ENCODE peak calls at places on chromosomes 7 and 10, in five cellular contexts. One of them, this sample, is unnamed.

GRCh38 chr7:70573202-70573810 is 558.6 kb upstream of the GALNT17 start:
- DNase-seq in A549: no peak
- DNase-seq in upper lobe of left lung: no peak
- DNase-seq in ovary: no peak
- DNase-seq in GM12878: no peak
- DNase-seq in this sample: no peak

GRCh38 chr7:43215061-43215460 is 102.6 kb downstream of the HECW1 start:
- DNase-seq in A549: no peak
- DNase-seq in upper lobe of left lung: no peak
- DNase-seq in ovary: no peak
- DNase-seq in GM12878: no peak
- DNase-seq in this sample: peak; percentile 60

GRCh38 chr7:76193881-76194280 is 7.8 kb upstream of the SRRM3 start:
- DNase-seq in A549: no peak
- DNase-seq in upper lobe of left lung: no peak
- DNase-seq in ovary: no peak
- DNase-seq in GM12878: no peak
- DNase-seq in this sample: no peak

GRCh38 chr10:105974803-105975456 is 1189.6 kb downstream of the SORCS1 start:
- DNase-seq in A549: no peak
- DNase-seq in upper lobe of left lung: no peak
- DNase-seq in ovary: no peak
- DNase-seq in GM12878: no peak
- DNase-seq in this sample: no peak

GRCh38 chr7:2660359-2661095 is 27.5 kb upstream of the AMZ1 start:
- DNase-seq in A549: no peak
- DNase-seq in upper lobe of left lung: peak; percentile 77
- DNase-seq in ovary: peak; percentile 31
- DNase-seq in GM12878: no peak
- DNase-seq in this sample: no peak

GRCh38 chr7:55129409-55130078 is 110.7 kb downstream of the EGFR start:
- DNase-seq in A549: peak; percentile 35
- DNase-seq in upper lobe of left lung: no peak
- DNase-seq in ovary: no peak
- DNase-seq in GM12878: no peak
- DNase-seq in this sample: no peak

GRCh38 chr7:68441610-68442009 is 1156.7 kb upstream of the AUTS2 start:
- DNase-seq in A549: no peak
- DNase-seq in upper lobe of left lung: peak; percentile 25
- DNase-seq in ovary: no peak
- DNase-seq in GM12878: no peak
- DNase-seq in this sample: no peak

GRCh38 chr10:84269773-84270172 is 24.9 kb downstream of the RGR start:
- DNase-seq in A549: no peak
- DNase-seq in upper lobe of left lung: no peak
- DNase-seq in ovary: no peak
- DNase-seq in GM12878: no peak
- DNase-seq in this sample: no peak

GRCh38 chr7:4058158-4058557 is 623.9 kb upstream of the FOXK1 start:
- DNase-seq in A549: no peak
- DNase-seq in upper lobe of left lung: no peak
- DNase-seq in ovary: no peak
- DNase-seq in GM12878: no peak
- DNase-seq in this sample: no peak

GRCh38 chr7:94357076-94357475 is 37.6 kb upstream of the COL1A2 start:
- DNase-seq in A549: no peak
- DNase-seq in upper lobe of left lung: no peak
- DNase-seq in ovary: no peak
- DNase-seq in GM12878: no peak
- DNase-seq in this sample: no peak

GRCh38 chr7:48154792-48155413 is 16.4 kb upstream of the ABCA13 start:
- DNase-seq in A549: peak; percentile 48
- DNase-seq in upper lobe of left lung: no peak
- DNase-seq in ovary: no peak
- DNase-seq in GM12878: no peak
- DNase-seq in this sample: no peak

GRCh38 chr10:58950618-58951017 is 225.8 kb upstream of the PHYHIPL start:
- DNase-seq in A549: peak; percentile 17
- DNase-seq in upper lobe of left lung: no peak
- DNase-seq in ovary: no peak
- DNase-seq in GM12878: no peak
- DNase-seq in this sample: no peak

GRCh38 chr7:25821225-25821624 is 330.8 kb upstream of the NFE2L3 start:
- DNase-seq in A549: no peak
- DNase-seq in upper lobe of left lung: no peak
- DNase-seq in ovary: no peak
- DNase-seq in GM12878: no peak
- DNase-seq in this sample: no peak

GRCh38 chr10:114412907-114413386 is 8.6 kb upstream of the AFAP1L2 start:
- DNase-seq in A549: peak; percentile 40
- DNase-seq in upper lobe of left lung: no peak
- DNase-seq in ovary: no peak
- DNase-seq in GM12878: no peak
- DNase-seq in this sample: no peak

GRCh38 chr7:142873281-142873784 is 12.2 kb downstream of the TRPV6 start:
- DNase-seq in A549: peak; percentile 38
- DNase-seq in upper lobe of left lung: no peak
- DNase-seq in ovary: no peak
- DNase-seq in GM12878: no peak
- DNase-seq in this sample: no peak

GRCh38 chr10:16674147-16674703 is 143.0 kb downstream of the RSU1 start:
- DNase-seq in A549: no peak
- DNase-seq in upper lobe of left lung: no peak
- DNase-seq in ovary: no peak
- DNase-seq in GM12878: no peak
- DNase-seq in this sample: no peak

GRCh38 chr7:27115161-27116018 is 12.9 kb upstream of the HOXA2 start:
- DNase-seq in A549: peak; percentile 71
- DNase-seq in upper lobe of left lung: peak; percentile 77
- DNase-seq in ovary: no peak
- DNase-seq in GM12878: no peak
- DNase-seq in this sample: no peak

GRCh38 chr7:116138202-116138801 is 72.0 kb upstream of the TES start:
- DNase-seq in A549: peak; percentile 46
- DNase-seq in upper lobe of left lung: no peak
- DNase-seq in ovary: no peak
- DNase-seq in GM12878: no peak
- DNase-seq in this sample: no peak

GRCh38 chr10:1163204-1163660 is 107.0 kb downstream of the WDR37 start:
- DNase-seq in A549: no peak
- DNase-seq in upper lobe of left lung: peak; percentile 62
- DNase-seq in ovary: no peak
- DNase-seq in GM12878: no peak
- DNase-seq in this sample: no peak

GRCh38 chr7:42014625-42015412 is 222.2 kb downstream of the GLI3 start:
- DNase-seq in A549: peak; percentile 21
- DNase-seq in upper lobe of left lung: no peak
- DNase-seq in ovary: no peak
- DNase-seq in GM12878: no peak
- DNase-seq in this sample: peak; percentile 55

GRCh38 chr7:44224216-44224950 is 23.6 kb downstream of the YKT6 start:
- DNase-seq in A549: no peak
- DNase-seq in upper lobe of left lung: peak; percentile 54
- DNase-seq in ovary: no peak
- DNase-seq in GM12878: no peak
- DNase-seq in this sample: no peak

GRCh38 chr10:24039897-24040296 is 169.0 kb upstream of the KIAA1217 start:
- DNase-seq in A549: no peak
- DNase-seq in upper lobe of left lung: no peak
- DNase-seq in ovary: no peak
- DNase-seq in GM12878: no peak
- DNase-seq in this sample: no peak

GRCh38 chr7:128215281-128215680 is 25.8 kb upstream of the LEP start:
- DNase-seq in A549: no peak
- DNase-seq in upper lobe of left lung: no peak
- DNase-seq in ovary: no peak
- DNase-seq in GM12878: no peak
- DNase-seq in this sample: no peak

GRCh38 chr7:41205600-41205999 is 497.3 kb downstream of the INHBA start:
- DNase-seq in A549: no peak
- DNase-seq in upper lobe of left lung: no peak
- DNase-seq in ovary: no peak
- DNase-seq in GM12878: peak; percentile 36
- DNase-seq in this sample: no peak

GRCh38 chr10:113539789-113540188 is 13.1 kb upstream of the HABP2 start:
- DNase-seq in A549: no peak
- DNase-seq in upper lobe of left lung: no peak
- DNase-seq in ovary: no peak
- DNase-seq in GM12878: no peak
- DNase-seq in this sample: no peak

GRCh38 chr10:73060738-73061635 is 35.7 kb downstream of the P4HA1 start:
- DNase-seq in A549: peak; percentile 50
- DNase-seq in upper lobe of left lung: no peak
- DNase-seq in ovary: no peak
- DNase-seq in GM12878: no peak
- DNase-seq in this sample: no peak

GRCh38 chr10:74238031-74238431 is 87.0 kb downstream of the ADK start:
- DNase-seq in A549: no peak
- DNase-seq in upper lobe of left lung: no peak
- DNase-seq in ovary: no peak
- DNase-seq in GM12878: no peak
- DNase-seq in this sample: no peak

DNA sequence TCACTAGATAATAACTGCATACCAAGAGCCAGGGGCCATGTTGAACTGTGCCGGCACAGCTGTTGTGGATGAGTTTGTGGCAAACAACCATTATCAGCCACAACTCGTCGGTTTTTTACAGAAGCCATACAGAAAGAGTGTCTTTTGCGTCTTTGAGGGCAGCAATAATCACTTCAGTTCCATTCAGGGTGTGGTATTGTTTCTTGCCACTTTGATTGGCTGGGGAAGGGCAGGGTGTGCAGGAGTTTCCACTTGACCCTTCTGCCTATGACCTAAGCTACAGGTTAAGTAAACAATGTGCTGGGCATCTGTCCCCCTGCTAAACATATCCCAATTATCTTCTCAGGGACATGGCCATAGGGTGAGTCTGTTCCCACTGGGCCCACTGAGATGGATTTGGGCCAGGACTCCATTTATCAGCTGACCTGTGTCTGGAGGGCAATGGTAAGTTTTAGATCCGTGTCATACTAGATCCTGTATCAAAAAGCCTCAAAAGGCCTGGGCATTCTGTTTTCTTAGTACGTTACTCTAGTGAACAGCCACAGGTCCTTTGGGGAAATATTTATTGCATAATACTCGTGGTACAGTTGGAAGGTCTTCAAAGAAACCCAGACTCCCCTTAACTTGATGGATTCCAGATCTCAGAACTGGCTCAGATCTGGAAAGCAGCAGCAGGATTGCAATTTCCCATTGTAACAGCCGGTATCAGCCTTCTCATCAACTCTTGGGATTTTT is 15.9 kb downstream of the ZNF3 start:
- DNase-seq in A549: no peak
- DNase-seq in upper lobe of left lung: no peak
- DNase-seq in ovary: no peak
- DNase-seq in GM12878: no peak
- DNase-seq in this sample: no peak
- TF ChIP-seq EP300 in A549: no peak
- TF ChIP-seq EP300 in upper lobe of left lung: no peak
- TF ChIP-seq EP300 in ovary: no peak
- TF ChIP-seq EP300 in GM12878: no peak
- TF ChIP-seq EP300 in this sample: no peak

GRCh38 chr10:49037187-49037586 is 78.1 kb downstream of the VSTM4 start:
- DNase-seq in A549: no peak
- DNase-seq in upper lobe of left lung: no peak
- DNase-seq in ovary: no peak
- DNase-seq in GM12878: no peak
- DNase-seq in this sample: peak; percentile 91
- TF ChIP-seq CTCF in A549: no peak
- TF ChIP-seq CTCF in upper lobe of left lung: no peak
- TF ChIP-seq CTCF in ovary: no peak
- TF ChIP-seq CTCF in GM12878: no peak
- TF ChIP-seq CTCF in this sample: no peak

GRCh38 chr7:21944616-21945373 is 904 bp downstream of the CDCA7L start:
- DNase-seq in A549: peak; percentile 16
- DNase-seq in upper lobe of left lung: peak; percentile 91
- DNase-seq in ovary: peak; percentile 24
- DNase-seq in GM12878: no peak
- DNase-seq in this sample: no peak
- H3K4me3 ChIP-seq in A549: peak overlapping the region; percentile 56
- H3K4me3 ChIP-seq in upper lobe of left lung: peak overlapping the region; percentile 32
- H3K4me3 ChIP-seq in ovary: peak overlapping the region; percentile 76
- H3K4me3 ChIP-seq in GM12878: peak overlapping the region; percentile 80
- H3K4me3 ChIP-seq in this sample: peak overlapping the region; percentile 85

DNA sequence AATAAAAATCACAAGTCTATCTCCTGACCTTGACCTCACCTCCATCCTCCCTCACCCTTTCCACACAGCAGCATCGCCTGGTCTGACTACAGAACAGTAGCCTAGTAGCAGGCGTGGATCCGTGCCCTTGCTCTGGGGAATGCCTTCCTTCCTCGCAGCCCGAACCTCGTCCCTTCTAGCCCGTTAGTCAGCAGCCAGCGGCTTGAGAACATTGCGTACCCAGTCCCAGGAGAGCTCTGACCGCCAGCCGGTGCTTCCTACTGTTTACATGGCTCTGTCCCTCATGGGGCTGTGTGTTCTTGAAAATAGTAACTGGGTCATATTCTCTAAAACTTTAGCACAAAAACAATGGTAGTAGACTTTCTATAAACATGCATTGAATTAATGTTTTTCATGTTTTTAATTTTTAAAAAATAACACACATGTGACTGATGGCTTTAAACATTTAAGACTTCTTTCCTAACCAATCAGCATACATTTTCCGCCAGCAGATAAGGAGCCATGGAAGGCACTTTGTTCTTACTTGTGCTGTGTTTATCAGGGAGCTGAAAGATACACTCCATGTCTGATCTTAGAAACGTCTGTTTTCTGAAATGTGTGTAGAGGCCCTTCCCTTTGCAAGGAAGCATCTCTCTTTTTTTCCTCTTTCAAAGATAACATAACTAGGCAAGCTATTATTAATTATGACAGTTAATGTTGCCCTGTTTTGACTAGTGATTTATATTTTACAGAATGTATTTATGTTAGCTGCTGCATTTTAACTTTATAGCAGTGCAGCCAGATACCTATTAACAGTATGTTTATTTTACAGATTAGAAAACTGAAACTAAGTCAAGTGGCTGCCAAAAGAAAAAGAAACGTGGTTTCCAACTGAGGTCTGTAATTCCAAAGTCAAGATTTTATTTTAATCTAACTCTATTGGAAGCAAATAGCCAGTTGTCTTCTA is 683.0 kb upstream of the IGFBP3 start:
- DNase-seq in A549: no peak
- DNase-seq in upper lobe of left lung: no peak
- DNase-seq in ovary: peak; percentile 90
- DNase-seq in GM12878: no peak
- DNase-seq in this sample: peak; percentile 98
- TF ChIP-seq EP300 in A549: no peak
- TF ChIP-seq EP300 in upper lobe of left lung: peak; percentile 52
- TF ChIP-seq EP300 in ovary: no peak
- TF ChIP-seq EP300 in GM12878: no peak
- TF ChIP-seq EP300 in this sample: peak; percentile 97

GRCh38 chr10:124387078-124387874 is 31.4 kb downstream of the OAT start:
- DNase-seq in A549: peak; percentile 63
- DNase-seq in upper lobe of left lung: no peak
- DNase-seq in ovary: no peak
- DNase-seq in GM12878: no peak
- DNase-seq in this sample: no peak
- TF ChIP-seq CTCF in A549: no peak
- TF ChIP-seq CTCF in upper lobe of left lung: no peak
- TF ChIP-seq CTCF in ovary: no peak
- TF ChIP-seq CTCF in GM12878: no peak
- TF ChIP-seq CTCF in this sample: no peak

This sample was measured in esophagus muscularis mucosa.